ENCODE peak calls at places on chromosomes 4 and X, in ten cellular contexts. One of them, this sample, is unnamed.

GRCh38 chrX:68355629-68355920 is 77.7 kb downstream of the OPHN1 start:
- DNase-seq in left lung: no peak
- DNase-seq in PC-3: peak; percentile 54
- DNase-seq in left ventricle myocardium inferior: no peak
- DNase-seq in Caco-2: peak; percentile 18
- DNase-seq in SK-N-SH: no peak
- DNase-seq in fibroblast of lung: no peak
- DNase-seq in right atrium auricular region: no peak
- DNase-seq in GM23248: no peak
- DNase-seq in breast epithelium: no peak
- DNase-seq in this sample: no peak

GRCh38 chr4:124437853-124438495 is 274.6 kb downstream of the ANKRD50 start:
- DNase-seq in left lung: no peak
- DNase-seq in PC-3: peak; percentile 75
- DNase-seq in left ventricle myocardium inferior: no peak
- DNase-seq in Caco-2: no peak
- DNase-seq in SK-N-SH: no peak
- DNase-seq in fibroblast of lung: no peak
- DNase-seq in right atrium auricular region: no peak
- DNase-seq in GM23248: no peak
- DNase-seq in breast epithelium: no peak
- DNase-seq in this sample: no peak

GRCh38 chrX:74178536-74178935 is 125.4 kb upstream of the ZCCHC13 start:
- DNase-seq in left lung: no peak
- DNase-seq in PC-3: no peak
- DNase-seq in left ventricle myocardium inferior: no peak
- DNase-seq in Caco-2: peak; percentile 32
- DNase-seq in SK-N-SH: no peak
- DNase-seq in fibroblast of lung: no peak
- DNase-seq in right atrium auricular region: no peak
- DNase-seq in GM23248: no peak
- DNase-seq in breast epithelium: no peak
- DNase-seq in this sample: peak; percentile 67

GRCh38 chr4:120924931-120925330 is 2.4 kb upstream of the PRDM5 start:
- DNase-seq in left lung: no peak
- DNase-seq in PC-3: peak; percentile 54
- DNase-seq in left ventricle myocardium inferior: no peak
- DNase-seq in Caco-2: no peak
- DNase-seq in SK-N-SH: no peak
- DNase-seq in fibroblast of lung: no peak
- DNase-seq in right atrium auricular region: no peak
- DNase-seq in GM23248: no peak
- DNase-seq in breast epithelium: no peak
- DNase-seq in this sample: no peak

GRCh38 chr4:113575391-113575790 is 186.1 kb downstream of the CAMK2D start:
- DNase-seq in left lung: no peak
- DNase-seq in PC-3: no peak
- DNase-seq in left ventricle myocardium inferior: no peak
- DNase-seq in Caco-2: no peak
- DNase-seq in SK-N-SH: no peak
- DNase-seq in fibroblast of lung: peak; percentile 82
- DNase-seq in right atrium auricular region: no peak
- DNase-seq in GM23248: peak; percentile 30
- DNase-seq in breast epithelium: no peak
- DNase-seq in this sample: no peak

GRCh38 chr4:72900952-72901351 is 168.6 kb downstream of the COX18 start:
- DNase-seq in left lung: no peak
- DNase-seq in PC-3: no peak
- DNase-seq in left ventricle myocardium inferior: peak; percentile 20
- DNase-seq in Caco-2: no peak
- DNase-seq in SK-N-SH: no peak
- DNase-seq in fibroblast of lung: peak; percentile 55
- DNase-seq in right atrium auricular region: no peak
- DNase-seq in GM23248: peak; percentile 82
- DNase-seq in breast epithelium: no peak
- DNase-seq in this sample: no peak

GRCh38 chrX:98068210-98068609 is 1184.5 kb downstream of the RPA4 start:
- DNase-seq in left lung: no peak
- DNase-seq in PC-3: no peak
- DNase-seq in left ventricle myocardium inferior: no peak
- DNase-seq in Caco-2: no peak
- DNase-seq in SK-N-SH: no peak
- DNase-seq in fibroblast of lung: no peak
- DNase-seq in right atrium auricular region: no peak
- DNase-seq in GM23248: no peak
- DNase-seq in breast epithelium: no peak
- DNase-seq in this sample: no peak

GRCh38 chr4:5955201-5955821 is 62.4 kb upstream of the CRMP1 start:
- DNase-seq in left lung: no peak
- DNase-seq in PC-3: no peak
- DNase-seq in left ventricle myocardium inferior: no peak
- DNase-seq in Caco-2: no peak
- DNase-seq in SK-N-SH: peak; percentile 57
- DNase-seq in fibroblast of lung: no peak
- DNase-seq in right atrium auricular region: no peak
- DNase-seq in GM23248: no peak
- DNase-seq in breast epithelium: no peak
- DNase-seq in this sample: peak; percentile 86

GRCh38 chr4:4356106-4357041 is 30.5 kb upstream of the NSG1 start:
- DNase-seq in left lung: no peak
- DNase-seq in PC-3: no peak
- DNase-seq in left ventricle myocardium inferior: no peak
- DNase-seq in Caco-2: no peak
- DNase-seq in SK-N-SH: no peak
- DNase-seq in fibroblast of lung: peak; percentile 13
- DNase-seq in right atrium auricular region: no peak
- DNase-seq in GM23248: no peak
- DNase-seq in breast epithelium: no peak
- DNase-seq in this sample: no peak

GRCh38 chr4:136900706-136901105 is 631.6 kb downstream of the PCDH18 start:
- DNase-seq in left lung: no peak
- DNase-seq in PC-3: no peak
- DNase-seq in left ventricle myocardium inferior: no peak
- DNase-seq in Caco-2: no peak
- DNase-seq in SK-N-SH: no peak
- DNase-seq in fibroblast of lung: peak; percentile 84
- DNase-seq in right atrium auricular region: no peak
- DNase-seq in GM23248: no peak
- DNase-seq in breast epithelium: no peak
- DNase-seq in this sample: no peak

GRCh38 chr4:106063009-106063408 is 167.7 kb downstream of the NPNT start:
- DNase-seq in left lung: no peak
- DNase-seq in PC-3: peak; percentile 61
- DNase-seq in left ventricle myocardium inferior: no peak
- DNase-seq in Caco-2: no peak
- DNase-seq in SK-N-SH: no peak
- DNase-seq in fibroblast of lung: peak; percentile 76
- DNase-seq in right atrium auricular region: no peak
- DNase-seq in GM23248: peak; percentile 7
- DNase-seq in breast epithelium: no peak
- DNase-seq in this sample: no peak

GRCh38 chrX:13159886-13160285 is 115.5 kb upstream of the FAM9C start:
- DNase-seq in left lung: no peak
- DNase-seq in PC-3: no peak
- DNase-seq in left ventricle myocardium inferior: no peak
- DNase-seq in Caco-2: no peak
- DNase-seq in SK-N-SH: no peak
- DNase-seq in fibroblast of lung: no peak
- DNase-seq in right atrium auricular region: no peak
- DNase-seq in GM23248: no peak
- DNase-seq in breast epithelium: no peak
- DNase-seq in this sample: no peak

GRCh38 chr4:76546282-76547166 is 111.5 kb downstream of the SHROOM3 start:
- DNase-seq in left lung: no peak
- DNase-seq in PC-3: peak; percentile 82
- DNase-seq in left ventricle myocardium inferior: no peak
- DNase-seq in Caco-2: no peak
- DNase-seq in SK-N-SH: no peak
- DNase-seq in fibroblast of lung: peak; percentile 94
- DNase-seq in right atrium auricular region: no peak
- DNase-seq in GM23248: peak; percentile 93
- DNase-seq in breast epithelium: no peak
- DNase-seq in this sample: no peak

DNA sequence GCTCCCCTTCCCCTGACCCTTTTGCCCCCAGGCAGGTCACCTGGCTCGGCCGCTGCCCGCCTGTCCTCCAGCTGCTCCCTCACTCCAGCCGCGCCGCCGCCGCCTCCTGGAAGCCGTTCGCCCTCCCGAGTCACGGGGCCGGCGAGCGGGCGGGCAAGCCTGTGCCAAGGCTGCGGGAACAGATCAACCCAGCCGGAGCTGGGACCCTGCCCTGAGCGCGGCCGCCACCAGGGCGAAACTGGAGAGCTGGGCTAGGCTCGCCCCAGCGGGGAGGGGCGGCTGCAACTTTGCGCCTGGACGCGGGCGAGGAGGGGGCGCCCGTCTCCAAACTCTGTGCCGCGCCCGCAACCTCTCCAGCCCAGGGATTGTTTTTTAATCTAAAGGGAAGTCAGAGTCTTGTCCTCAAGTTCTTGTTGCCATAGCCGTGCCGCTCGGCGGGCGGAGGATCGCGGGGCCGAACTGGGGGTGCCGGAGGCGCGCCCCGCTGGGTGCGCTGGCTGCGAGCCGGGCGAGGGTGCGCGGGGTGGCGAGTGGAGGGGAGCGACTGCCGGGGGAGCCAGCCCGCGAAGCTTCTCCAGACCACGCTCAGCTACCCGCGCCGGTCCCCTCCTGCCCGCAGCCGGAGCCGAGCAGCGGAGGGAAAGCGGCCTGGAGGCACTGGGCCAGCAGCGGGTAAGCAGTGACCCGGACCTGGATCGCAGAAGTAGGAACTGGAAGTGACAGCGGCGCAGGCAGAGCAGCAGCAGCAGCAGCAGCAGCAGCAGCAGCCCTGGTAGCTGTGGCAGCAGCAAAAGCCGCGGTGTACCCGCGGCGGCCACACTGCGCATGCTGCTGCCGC is 13.4 kb downstream of the ARHGEF6 start:
- DNase-seq in left lung: peak; percentile 87
- DNase-seq in PC-3: peak; percentile 59
- DNase-seq in left ventricle myocardium inferior: peak; percentile 72
- DNase-seq in Caco-2: peak; percentile 21
- DNase-seq in SK-N-SH: peak; percentile 84
- DNase-seq in fibroblast of lung: peak; percentile 63
- DNase-seq in right atrium auricular region: no peak
- DNase-seq in GM23248: peak; percentile 75
- DNase-seq in breast epithelium: peak; percentile 69
- DNase-seq in this sample: peak; percentile 78
- H3K27me3 ChIP-seq in left lung: no peaks in the 10 kb centered on the region
- H3K27me3 ChIP-seq in PC-3: no peaks in the 10 kb centered on the region
- H3K27me3 ChIP-seq in left ventricle myocardium inferior: no peaks in the 10 kb centered on the region
- H3K27me3 ChIP-seq in Caco-2: no peaks in the 10 kb centered on the region
- H3K27me3 ChIP-seq in SK-N-SH: no peaks in the 10 kb centered on the region
- H3K27me3 ChIP-seq in fibroblast of lung: no peaks in the 10 kb centered on the region
- H3K27me3 ChIP-seq in right atrium auricular region: no peaks in the 10 kb centered on the region
- H3K27me3 ChIP-seq in GM23248: no peaks in the 10 kb centered on the region
- H3K27me3 ChIP-seq in breast epithelium: no peaks in the 10 kb centered on the region
- H3K27me3 ChIP-seq in this sample: no peaks in the 10 kb centered on the region

DNA sequence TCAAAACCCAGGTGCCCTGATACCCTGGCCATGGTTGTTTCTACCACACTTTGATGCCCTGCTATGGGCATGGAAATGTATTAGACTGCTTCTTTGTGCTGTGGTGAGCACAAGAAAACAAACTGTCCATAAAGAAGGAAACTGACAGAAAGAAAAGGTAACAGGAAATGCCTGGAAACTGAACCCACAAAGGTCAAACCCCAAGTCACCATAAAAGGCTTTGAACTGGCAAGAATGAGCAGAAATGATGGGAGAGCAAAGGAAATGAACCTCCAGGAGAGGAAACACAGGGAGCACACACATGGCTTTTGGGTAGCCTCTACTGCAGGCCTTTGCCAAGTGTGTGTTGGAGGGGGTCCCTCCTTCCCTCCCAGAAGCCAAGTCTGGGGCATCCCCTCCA is 35.0 kb downstream of the LHFPL1 start:
- DNase-seq in left lung: no peak
- DNase-seq in PC-3: no peak
- DNase-seq in left ventricle myocardium inferior: no peak
- DNase-seq in Caco-2: no peak
- DNase-seq in SK-N-SH: no peak
- DNase-seq in fibroblast of lung: no peak
- DNase-seq in right atrium auricular region: no peak
- DNase-seq in GM23248: no peak
- DNase-seq in breast epithelium: no peak
- DNase-seq in this sample: no peak
- H3K4me1 ChIP-seq in left lung: no peaks in the 10 kb centered on the region
- H3K4me1 ChIP-seq in PC-3: no peaks in the 10 kb centered on the region
- H3K4me1 ChIP-seq in left ventricle myocardium inferior: no peaks in the 10 kb centered on the region
- H3K4me1 ChIP-seq in Caco-2: no peaks in the 10 kb centered on the region
- H3K4me1 ChIP-seq in SK-N-SH: no peaks in the 10 kb centered on the region
- H3K4me1 ChIP-seq in fibroblast of lung: no peaks in the 10 kb centered on the region
- H3K4me1 ChIP-seq in right atrium auricular region: no peaks in the 10 kb centered on the region
- H3K4me1 ChIP-seq in GM23248: peaks cover 4% of the 10 kb centered on the region
- H3K4me1 ChIP-seq in breast epithelium: no peaks in the 10 kb centered on the region
- H3K4me1 ChIP-seq in this sample: no peaks in the 10 kb centered on the region

DNA sequence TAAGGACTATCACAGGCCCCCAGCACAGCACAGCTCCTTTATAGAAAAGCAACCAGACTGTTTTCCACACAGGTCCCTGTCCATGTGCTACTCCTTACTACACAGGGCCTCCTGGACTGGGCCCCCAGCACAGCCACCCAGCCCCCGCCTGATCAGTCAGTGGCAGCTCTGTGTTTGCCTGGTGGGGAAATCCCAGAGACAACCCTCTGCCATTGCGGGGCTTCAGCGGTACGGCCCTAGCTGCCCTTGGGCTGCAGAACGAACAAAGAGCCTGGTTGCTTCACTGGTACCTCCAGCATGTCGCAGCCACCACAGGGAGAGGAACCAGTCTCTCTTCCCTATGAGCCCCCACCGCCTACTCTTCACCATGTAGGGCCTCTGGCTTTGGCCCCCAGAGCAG is 30.7 kb downstream of the CBR4 start:
- DNase-seq in left lung: no peak
- DNase-seq in PC-3: no peak
- DNase-seq in left ventricle myocardium inferior: no peak
- DNase-seq in Caco-2: no peak
- DNase-seq in SK-N-SH: no peak
- DNase-seq in fibroblast of lung: no peak
- DNase-seq in right atrium auricular region: no peak
- DNase-seq in GM23248: no peak
- DNase-seq in breast epithelium: no peak
- DNase-seq in this sample: no peak
- H3K9me3 ChIP-seq in left lung: no peaks in the 10 kb centered on the region
- H3K9me3 ChIP-seq in PC-3: peaks cover 6% of the 10 kb centered on the region
- H3K9me3 ChIP-seq in left ventricle myocardium inferior: peaks cover 46% of the 10 kb centered on the region
- H3K9me3 ChIP-seq in Caco-2: peaks cover 12% of the 10 kb centered on the region
- H3K9me3 ChIP-seq in SK-N-SH: peaks cover 17% of the 10 kb centered on the region
- H3K9me3 ChIP-seq in fibroblast of lung: no peaks in the 10 kb centered on the region
- H3K9me3 ChIP-seq in right atrium auricular region: no peaks in the 10 kb centered on the region
- H3K9me3 ChIP-seq in GM23248: no peaks in the 10 kb centered on the region
- H3K9me3 ChIP-seq in breast epithelium: no peaks in the 10 kb centered on the region
- H3K9me3 ChIP-seq in this sample: no peaks in the 10 kb centered on the region

DNA sequence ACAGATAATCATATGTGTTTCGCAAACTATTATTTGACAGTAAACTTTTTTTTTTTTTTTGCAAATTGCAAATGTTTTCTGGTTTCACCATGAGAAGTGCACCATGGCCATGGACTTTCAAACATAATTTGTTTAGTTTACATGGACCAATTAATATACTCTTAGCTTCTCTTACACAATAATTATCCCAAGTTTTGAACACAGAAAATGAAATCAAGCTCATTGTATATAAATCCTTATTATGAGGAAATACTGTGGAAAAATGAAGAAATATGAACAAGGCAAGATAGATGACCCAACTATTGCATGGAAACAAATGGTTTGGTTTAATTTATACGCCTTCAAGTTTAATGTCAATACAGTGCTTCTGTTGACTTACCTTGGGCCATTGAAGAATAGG is 3.9 kb downstream of the FGF5 start:
- DNase-seq in left lung: no peak
- DNase-seq in PC-3: no peak
- DNase-seq in left ventricle myocardium inferior: no peak
- DNase-seq in Caco-2: no peak
- DNase-seq in SK-N-SH: no peak
- DNase-seq in fibroblast of lung: no peak
- DNase-seq in right atrium auricular region: no peak
- DNase-seq in GM23248: no peak
- DNase-seq in breast epithelium: no peak
- DNase-seq in this sample: no peak
- H3K27me3 ChIP-seq in left lung: peaks cover 40% of the 10 kb centered on the region
- H3K27me3 ChIP-seq in PC-3: no peaks in the 10 kb centered on the region
- H3K27me3 ChIP-seq in left ventricle myocardium inferior: peaks cover 61% of the 10 kb centered on the region
- H3K27me3 ChIP-seq in Caco-2: no peaks in the 10 kb centered on the region
- H3K27me3 ChIP-seq in SK-N-SH: no peaks in the 10 kb centered on the region
- H3K27me3 ChIP-seq in fibroblast of lung: no peaks in the 10 kb centered on the region
- H3K27me3 ChIP-seq in right atrium auricular region: no peaks in the 10 kb centered on the region
- H3K27me3 ChIP-seq in GM23248: no peaks in the 10 kb centered on the region
- H3K27me3 ChIP-seq in breast epithelium: no peaks in the 10 kb centered on the region
- H3K27me3 ChIP-seq in this sample: peaks cover 49% of the 10 kb centered on the region

This sample was measured in BE2C.